ENCODE peak calls at places on chromosomes 16 and 17, in eight cellular contexts. V, J, K, I, N, G, W and H are unnamed samples.

GRCh38 chr16:83954577-83955016 is 1.6 kb downstream of the OSGIN1 start:
- DNase-seq in V (peak; percentile 71), K (no peak), W (no peak), G (peak; percentile 38), N (no peak), J (no peak), I (no peak), H (no peak)

GRCh38 chr16:75644240-75645012 is 3.0 kb downstream of the KARS1 start:
- DNase-seq in N (no peak), W (no peak), I (no peak), J (no peak), V (no peak), G (no peak), K (no peak), H (no peak)

GRCh38 chr16:54136276-54136625 is 150.3 kb downstream of the IRX3 start:
- DNase-seq in J (no peak), V (no peak), W (no peak), K (no peak), G (peak; percentile 59), I (no peak), N (no peak), H (no peak)

GRCh38 chr17:61124562-61124961 is 275.1 kb upstream of the TBX2 start:
- DNase-seq in J (no peak), N (no peak), K (no peak), W (no peak), I (no peak), V (no peak), G (no peak), H (no peak)

GRCh38 chr17:47733414-47734288 is 615 bp downstream of the TBX21 start:
- DNase-seq in I (no peak), N (no peak), G (no peak), J (no peak), W (no peak), V (no peak), K (no peak), H (no peak)

GRCh38 chr16:17571499-17572093 is 100.8 kb upstream of the XYLT1 start:
- DNase-seq in G (no peak), W (no peak), J (no peak), N (no peak), V (peak; percentile 22), I (no peak), K (no peak), H (no peak)

GRCh38 chr17:1490643-1491405 is 1.7 kb downstream of the MYO1C start:
- DNase-seq in N (no peak), J (peak; percentile 80), I (no peak), V (peak; percentile 83), K (peak; percentile 82), W (no peak), G (no peak), H (peak; percentile 56)

GRCh38 chr16:86016201-86016965 is 117.4 kb downstream of the IRF8 start:
- DNase-seq in W (peak; percentile 4), N (peak; percentile 29), K (peak; percentile 52), G (peak; percentile 70), J (no peak), V (peak; percentile 48), I (no peak), H (peak; percentile 43)

GRCh38 chr16:13957197-13958078 is 37.5 kb downstream of the ERCC4 start:
- DNase-seq in W (peak; percentile 76), V (peak; percentile 63), G (peak; percentile 95), I (no peak), J (peak; percentile 51), N (peak; percentile 94), K (no peak), H (no peak)

GRCh38 chr16:17173134-17173729 is 297.5 kb downstream of the XYLT1 start:
- DNase-seq in J (no peak), K (no peak), W (peak; percentile 80), G (peak; percentile 63), I (no peak), N (peak; percentile 22), V (peak; percentile 31), H (no peak)

GRCh38 chr17:47996201-47996600 is 25.3 kb downstream of the CDK5RAP3 start:
- DNase-seq in N (no peak), K (no peak), I (no peak), V (no peak), G (no peak), J (no peak), W (no peak), H (no peak)

GRCh38 chr17:59846391-59847165 is 46.2 kb downstream of the TUBD1 start:
- DNase-seq in J (no peak), K (no peak), W (no peak), N (peak; percentile 70), G (peak; percentile 94), V (peak; percentile 60), I (no peak), H (no peak)

DNA sequence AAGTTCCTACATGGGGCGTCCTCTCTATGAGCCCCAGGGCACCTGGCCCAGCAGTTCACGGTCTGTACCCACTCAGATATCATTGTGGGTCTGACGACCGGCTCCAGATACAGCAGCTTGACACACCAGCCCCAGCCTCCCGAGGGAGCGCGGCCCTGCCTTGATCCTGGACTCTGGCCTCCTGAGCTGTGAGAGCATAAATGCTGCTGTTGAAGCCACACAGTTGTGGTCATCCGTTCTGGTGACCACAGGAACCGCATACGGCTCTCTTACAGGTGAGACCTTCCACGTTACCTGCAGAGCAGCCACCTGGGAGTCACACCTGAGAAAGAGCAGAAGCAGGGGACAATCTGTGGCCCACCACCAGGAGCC is 209.2 kb downstream of the RBFOX3 start:
- DNase-seq in I (no peak), G (no peak), W (no peak), N (no peak), K (no peak), V (no peak), J (no peak), H (no peak)
- TF ChIP-seq CTCF in I (no peak), G (no peak), W (no peak), N (no peak), K (no peak), V (no peak), J (no peak), H (no peak)

DNA sequence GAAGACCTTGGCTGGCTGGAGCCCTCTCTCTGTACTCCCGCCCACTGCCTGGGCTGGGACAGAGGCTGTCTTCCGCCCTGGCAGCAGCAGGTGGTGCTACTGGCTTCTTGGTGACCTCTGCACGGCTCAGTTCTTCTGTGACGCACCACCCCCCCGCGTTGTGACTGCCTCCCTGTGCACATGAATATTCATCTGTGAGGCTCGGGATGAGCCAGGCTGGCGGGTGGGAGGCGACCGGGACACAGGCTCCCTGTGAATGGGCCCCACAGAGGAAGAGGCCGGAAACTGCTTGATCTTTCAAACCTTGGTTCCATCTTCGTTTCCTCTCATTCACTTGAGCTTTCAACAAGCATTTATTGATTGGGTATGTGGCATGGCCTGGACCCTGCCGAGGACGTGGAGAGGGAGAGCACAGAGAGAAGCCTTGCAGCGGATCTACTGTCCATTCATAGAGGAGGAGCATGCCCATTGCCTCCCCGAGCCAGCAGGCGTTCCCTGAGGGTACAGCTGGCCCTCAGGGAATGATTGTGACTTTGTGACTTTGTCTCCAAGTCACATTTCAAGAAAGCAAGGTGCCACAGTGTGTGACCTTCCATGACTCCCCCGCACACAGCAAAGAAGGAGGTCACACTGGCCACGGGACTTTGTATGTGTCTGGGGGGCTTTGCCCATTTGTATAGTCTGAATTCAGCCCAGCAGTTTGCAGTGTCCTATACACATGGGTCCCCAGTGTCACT is 45.0 kb downstream of the B9D1 start:
- DNase-seq in V (peak; percentile 82), I (peak; percentile 26), J (peak; percentile 78), K (peak; percentile 94), N (peak; percentile 11), W (peak; percentile 29), G (peak; percentile 80), H (peak; percentile 52)
- TF ChIP-seq CTCF in V (peak; percentile 28), I (peak; percentile 40), J (peak; percentile 40), K (no peak), N (peak; percentile 8), W (peak; percentile 48), G (peak; percentile 47), H (no peak)

GRCh38 chr16:69479806-69480205 is 55.4 kb downstream of the CYB5B start:
- DNase-seq in V (no peak), I (no peak), G (no peak), J (no peak), N (no peak), K (no peak), W (no peak), H (no peak)
- TF ChIP-seq CTCF in V (no peak), I (no peak), G (no peak), J (no peak), N (no peak), K (no peak), W (no peak), H (no peak)

GRCh38 chr16:73172621-73173312 is 124.8 kb upstream of the ZFHX3 start:
- DNase-seq in W (peak; percentile 65), I (no peak), V (peak; percentile 88), N (peak; percentile 98), K (no peak), J (peak; percentile 82), G (peak; percentile 91), H (no peak)
- TF ChIP-seq CTCF in W (no peak), I (peak; percentile 45), V (peak; percentile 20), N (peak; percentile 41), K (no peak), J (peak; percentile 50), G (peak; percentile 36), H (peak; percentile 74)

GRCh38 chr16:50369133-50369804 is 481 bp upstream of the BRD7 start:
- DNase-seq in J (no peak), N (no peak), G (no peak), K (no peak), V (no peak), I (no peak), W (no peak), H (no peak)
- TF ChIP-seq CTCF in J (peak; percentile 4), N (no peak), G (no peak), K (peak; percentile 10), V (no peak), I (no peak), W (no peak), H (no peak)

GRCh38 chr17:49436174-49436573 is 21.5 kb upstream of the PHB1 start:
- DNase-seq in V (no peak), J (no peak), W (no peak), I (no peak), G (no peak), K (no peak), N (no peak), H (no peak)

GRCh38 chr17:49435630-49436029 is 20.9 kb upstream of the PHB1 start:
- DNase-seq in J (no peak), I (no peak), W (no peak), V (no peak), K (no peak), N (no peak), G (no peak), H (no peak)

GRCh38 chr17:49437696-49438438 is 23.2 kb upstream of the PHB1 start:
- DNase-seq in N (no peak), W (no peak), K (no peak), G (no peak), J (no peak), I (no peak), V (no peak), H (no peak)

GRCh38 chr17:49433000-49433694 is 18.5 kb upstream of the PHB1 start:
- DNase-seq in V (no peak), I (no peak), W (no peak), N (no peak), K (no peak), G (no peak), J (no peak), H (no peak)

GRCh38 chr17:49434821-49435581 is 20.3 kb upstream of the PHB1 start:
- DNase-seq in I (peak; percentile 49), V (peak; percentile 48), W (no peak), N (peak; percentile 14), G (peak; percentile 41), J (no peak), K (peak; percentile 87), H (peak; percentile 57)
- TF ChIP-seq CTCF in I (peak; percentile 72), V (peak; percentile 55), W (peak; percentile 70), N (peak; percentile 76), G (peak; percentile 67), J (peak; percentile 83), K (peak; percentile 96), H (peak; percentile 89)

GRCh38 chr17:30236807-30237206 is 1.3 kb upstream of the SLC6A4 start:
- DNase-seq in V (peak; percentile 37), J (peak; percentile 68), G (no peak), N (no peak), W (no peak), I (peak; percentile 60), K (peak; percentile 75), H (peak; percentile 82)
- TF ChIP-seq CTCF in V (no peak), J (peak; percentile 34), G (peak; percentile 21), N (peak; percentile 49), W (peak; percentile 40), I (peak; percentile 46), K (no peak), H (peak; percentile 20)